ENCODE peak calls at places on chromosomes 16 and 17, in nine cellular contexts. One of them, this sample, is unnamed.

GRCh38 chr17:57939797-57940196 is 15.4 kb downstream of the CUEDC1 start:
- DNase-seq in psoas muscle: no peak
- DNase-seq in effector memory CD4-positive, alpha-beta T cell: no peak
- DNase-seq in heart left ventricle: no peak
- DNase-seq in fibroblast of lung: no peak
- DNase-seq in IMR-90: no peak
- DNase-seq in SK-N-SH: no peak
- DNase-seq in thoracic aorta: no peak
- DNase-seq in tibial artery: no peak
- DNase-seq in this sample: peak; percentile 77

GRCh38 chr17:29563816-29564215 is 3.0 kb downstream of the ABHD15 start:
- DNase-seq in IMR-90: no peak
- DNase-seq in psoas muscle: no peak
- DNase-seq in heart left ventricle: no peak
- DNase-seq in SK-N-SH: no peak
- DNase-seq in fibroblast of lung: no peak
- DNase-seq in thoracic aorta: no peak
- DNase-seq in tibial artery: no peak
- DNase-seq in effector memory CD4-positive, alpha-beta T cell: no peak
- DNase-seq in this sample: no peak

GRCh38 chr17:60086822-60087591 is 8.3 kb upstream of the HEATR6 start:
- DNase-seq in SK-N-SH: no peak
- DNase-seq in psoas muscle: no peak
- DNase-seq in IMR-90: peak; percentile 72
- DNase-seq in effector memory CD4-positive, alpha-beta T cell: no peak
- DNase-seq in thoracic aorta: no peak
- DNase-seq in tibial artery: no peak
- DNase-seq in heart left ventricle: no peak
- DNase-seq in fibroblast of lung: peak; percentile 62
- DNase-seq in this sample: peak; percentile 78

GRCh38 chr16:23410176-23410575 is 42.8 kb downstream of the COG7 start:
- DNase-seq in tibial artery: no peak
- DNase-seq in IMR-90: peak; percentile 23
- DNase-seq in SK-N-SH: no peak
- DNase-seq in fibroblast of lung: peak; percentile 57
- DNase-seq in effector memory CD4-positive, alpha-beta T cell: no peak
- DNase-seq in heart left ventricle: no peak
- DNase-seq in psoas muscle: no peak
- DNase-seq in thoracic aorta: no peak
- DNase-seq in this sample: no peak

GRCh38 chr17:2965621-2966275 is 97.7 kb downstream of the OR1D5 start:
- DNase-seq in SK-N-SH: peak; percentile 72
- DNase-seq in heart left ventricle: no peak
- DNase-seq in fibroblast of lung: peak; percentile 70
- DNase-seq in IMR-90: peak; percentile 74
- DNase-seq in thoracic aorta: no peak
- DNase-seq in effector memory CD4-positive, alpha-beta T cell: no peak
- DNase-seq in tibial artery: no peak
- DNase-seq in psoas muscle: no peak
- DNase-seq in this sample: peak; percentile 59

GRCh38 chr17:21705021-21705601 is 12.8 kb downstream of the KCNJ18 start:
- DNase-seq in fibroblast of lung: no peak
- DNase-seq in effector memory CD4-positive, alpha-beta T cell: no peak
- DNase-seq in tibial artery: no peak
- DNase-seq in heart left ventricle: no peak
- DNase-seq in SK-N-SH: no peak
- DNase-seq in IMR-90: no peak
- DNase-seq in psoas muscle: no peak
- DNase-seq in thoracic aorta: no peak
- DNase-seq in this sample: no peak

GRCh38 chr16:31421587-31421986 is 6.6 kb downstream of the COX6A2 start:
- DNase-seq in psoas muscle: no peak
- DNase-seq in thoracic aorta: no peak
- DNase-seq in heart left ventricle: no peak
- DNase-seq in fibroblast of lung: no peak
- DNase-seq in SK-N-SH: no peak
- DNase-seq in tibial artery: no peak
- DNase-seq in IMR-90: no peak
- DNase-seq in effector memory CD4-positive, alpha-beta T cell: no peak
- DNase-seq in this sample: no peak

GRCh38 chr16:47866431-47866830 is 289.4 kb downstream of the ABCC12 start:
- DNase-seq in thoracic aorta: no peak
- DNase-seq in IMR-90: no peak
- DNase-seq in psoas muscle: no peak
- DNase-seq in tibial artery: no peak
- DNase-seq in SK-N-SH: no peak
- DNase-seq in heart left ventricle: no peak
- DNase-seq in effector memory CD4-positive, alpha-beta T cell: no peak
- DNase-seq in fibroblast of lung: peak; percentile 37
- DNase-seq in this sample: no peak

GRCh38 chr17:4766199-4766598 is 5.5 kb upstream of the TM4SF5 start:
- DNase-seq in SK-N-SH: no peak
- DNase-seq in IMR-90: no peak
- DNase-seq in effector memory CD4-positive, alpha-beta T cell: no peak
- DNase-seq in tibial artery: no peak
- DNase-seq in thoracic aorta: no peak
- DNase-seq in fibroblast of lung: no peak
- DNase-seq in heart left ventricle: no peak
- DNase-seq in psoas muscle: no peak
- DNase-seq in this sample: peak; percentile 64

GRCh38 chr17:56912105-56912999 is 1.5 kb downstream of the TRIM25 start:
- DNase-seq in SK-N-SH: no peak
- DNase-seq in thoracic aorta: no peak
- DNase-seq in fibroblast of lung: no peak
- DNase-seq in psoas muscle: peak; percentile 75
- DNase-seq in IMR-90: no peak
- DNase-seq in heart left ventricle: no peak
- DNase-seq in tibial artery: peak; percentile 86
- DNase-seq in effector memory CD4-positive, alpha-beta T cell: no peak
- DNase-seq in this sample: no peak
- H3K4me3 ChIP-seq in SK-N-SH: peak overlapping the region; percentile 84
- H3K4me3 ChIP-seq in thoracic aorta: peak overlapping the region; percentile 88
- H3K4me3 ChIP-seq in fibroblast of lung: peak overlapping the region; percentile 89
- H3K4me3 ChIP-seq in psoas muscle: peak overlapping the region; percentile 81
- H3K4me3 ChIP-seq in IMR-90: peak overlapping the region; percentile 92
- H3K4me3 ChIP-seq in heart left ventricle: peak overlapping the region; percentile 81
- H3K4me3 ChIP-seq in tibial artery: peak overlapping the region; percentile 71
- H3K4me3 ChIP-seq in effector memory CD4-positive, alpha-beta T cell: peak overlapping the region; percentile 94
- H3K4me3 ChIP-seq in this sample: peak overlapping the region; percentile 96

GRCh38 chr16:87459833-87460232 is 33.0 kb downstream of the ZCCHC14 start:
- DNase-seq in fibroblast of lung: no peak
- DNase-seq in IMR-90: no peak
- DNase-seq in thoracic aorta: no peak
- DNase-seq in psoas muscle: no peak
- DNase-seq in effector memory CD4-positive, alpha-beta T cell: no peak
- DNase-seq in heart left ventricle: no peak
- DNase-seq in SK-N-SH: no peak
- DNase-seq in tibial artery: no peak
- DNase-seq in this sample: no peak

GRCh38 chr16:87459027-87459426 is 33.8 kb downstream of the ZCCHC14 start:
- DNase-seq in SK-N-SH: no peak
- DNase-seq in IMR-90: no peak
- DNase-seq in tibial artery: no peak
- DNase-seq in thoracic aorta: no peak
- DNase-seq in heart left ventricle: no peak
- DNase-seq in fibroblast of lung: no peak
- DNase-seq in effector memory CD4-positive, alpha-beta T cell: no peak
- DNase-seq in psoas muscle: no peak
- DNase-seq in this sample: no peak

GRCh38 chr16:87457724-87458423 is 35.0 kb downstream of the ZCCHC14 start:
- DNase-seq in SK-N-SH: peak; percentile 58
- DNase-seq in heart left ventricle: no peak
- DNase-seq in tibial artery: no peak
- DNase-seq in effector memory CD4-positive, alpha-beta T cell: peak; percentile 18
- DNase-seq in fibroblast of lung: peak; percentile 99
- DNase-seq in IMR-90: peak; percentile 99
- DNase-seq in thoracic aorta: no peak
- DNase-seq in psoas muscle: no peak
- DNase-seq in this sample: no peak

GRCh38 chr16:87458424-87458915 is 34.4 kb downstream of the ZCCHC14 start:
- DNase-seq in tibial artery: no peak
- DNase-seq in psoas muscle: no peak
- DNase-seq in heart left ventricle: no peak
- DNase-seq in thoracic aorta: no peak
- DNase-seq in SK-N-SH: peak; percentile 78
- DNase-seq in IMR-90: no peak
- DNase-seq in fibroblast of lung: peak; percentile 13
- DNase-seq in effector memory CD4-positive, alpha-beta T cell: no peak
- DNase-seq in this sample: no peak

DNA sequence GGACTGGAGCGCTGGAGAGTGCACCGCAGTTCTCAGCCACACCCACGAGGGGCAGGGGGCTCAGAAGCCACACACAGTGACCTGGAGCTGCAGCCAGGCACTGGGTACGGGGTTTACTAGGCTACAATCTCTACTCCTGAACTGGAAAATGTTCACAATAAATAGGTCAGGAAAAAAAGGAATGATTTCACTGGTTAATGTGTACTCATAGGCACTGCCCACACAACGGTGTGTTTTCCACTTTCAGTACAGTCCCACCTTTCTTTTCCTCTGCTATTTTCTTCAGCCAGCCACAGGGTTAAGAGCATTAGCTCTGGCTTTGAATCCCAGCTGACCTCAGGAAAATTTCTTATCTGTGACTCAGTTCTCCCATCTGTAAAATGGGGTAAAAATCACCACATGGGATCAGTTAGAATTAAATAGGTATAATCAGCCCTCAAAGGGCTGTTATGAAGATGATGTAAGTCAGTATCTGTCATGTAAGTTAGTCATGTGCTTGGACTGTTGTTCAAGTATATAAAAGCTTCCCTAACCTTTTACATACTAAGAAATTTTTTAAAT is 35.7 kb downstream of the ZCCHC14 start:
- DNase-seq in SK-N-SH: peak; percentile 36
- DNase-seq in fibroblast of lung: peak; percentile 78
- DNase-seq in thoracic aorta: no peak
- DNase-seq in psoas muscle: no peak
- DNase-seq in IMR-90: peak; percentile 76
- DNase-seq in effector memory CD4-positive, alpha-beta T cell: no peak
- DNase-seq in heart left ventricle: no peak
- DNase-seq in tibial artery: no peak
- DNase-seq in this sample: no peak
- H3K27ac ChIP-seq in SK-N-SH: peak overlapping the region; percentile 96
- H3K27ac ChIP-seq in fibroblast of lung: peak overlapping the region; percentile 94
- H3K27ac ChIP-seq in thoracic aorta: no peak overlapping the region
- H3K27ac ChIP-seq in psoas muscle: no peak overlapping the region
- H3K27ac ChIP-seq in IMR-90: peak overlapping the region; percentile 57
- H3K27ac ChIP-seq in effector memory CD4-positive, alpha-beta T cell: no peak overlapping the region
- H3K27ac ChIP-seq in heart left ventricle: peak overlapping the region; percentile 8
- H3K27ac ChIP-seq in tibial artery: peak overlapping the region; percentile 30
- H3K27ac ChIP-seq in this sample: no peak overlapping the region

GRCh38 chr17:45395569-45396415 is 36.9 kb downstream of the ARHGAP27 start:
- DNase-seq in thoracic aorta: no peak
- DNase-seq in heart left ventricle: no peak
- DNase-seq in fibroblast of lung: no peak
- DNase-seq in IMR-90: no peak
- DNase-seq in SK-N-SH: no peak
- DNase-seq in psoas muscle: no peak
- DNase-seq in tibial artery: no peak
- DNase-seq in effector memory CD4-positive, alpha-beta T cell: no peak
- DNase-seq in this sample: no peak

GRCh38 chr17:45394913-45395568 is 37.6 kb downstream of the ARHGAP27 start:
- DNase-seq in SK-N-SH: peak; percentile 95
- DNase-seq in fibroblast of lung: peak; percentile 84
- DNase-seq in IMR-90: peak; percentile 90
- DNase-seq in effector memory CD4-positive, alpha-beta T cell: no peak
- DNase-seq in thoracic aorta: no peak
- DNase-seq in psoas muscle: peak; percentile 67
- DNase-seq in heart left ventricle: peak; percentile 74
- DNase-seq in tibial artery: no peak
- DNase-seq in this sample: peak; percentile 74

GRCh38 chr17:45397796-45398195 is 34.9 kb downstream of the ARHGAP27 start:
- DNase-seq in effector memory CD4-positive, alpha-beta T cell: no peak
- DNase-seq in tibial artery: no peak
- DNase-seq in fibroblast of lung: no peak
- DNase-seq in IMR-90: no peak
- DNase-seq in thoracic aorta: no peak
- DNase-seq in psoas muscle: no peak
- DNase-seq in heart left ventricle: no peak
- DNase-seq in SK-N-SH: no peak
- DNase-seq in this sample: no peak

GRCh38 chr17:45396496-45397205 is 36.0 kb downstream of the ARHGAP27 start:
- DNase-seq in effector memory CD4-positive, alpha-beta T cell: no peak
- DNase-seq in psoas muscle: no peak
- DNase-seq in IMR-90: no peak
- DNase-seq in thoracic aorta: no peak
- DNase-seq in tibial artery: no peak
- DNase-seq in heart left ventricle: no peak
- DNase-seq in fibroblast of lung: no peak
- DNase-seq in SK-N-SH: no peak
- DNase-seq in this sample: no peak

GRCh38 chr17:45398800-45399199 is 33.9 kb downstream of the ARHGAP27 start:
- DNase-seq in IMR-90: no peak
- DNase-seq in SK-N-SH: no peak
- DNase-seq in tibial artery: no peak
- DNase-seq in effector memory CD4-positive, alpha-beta T cell: no peak
- DNase-seq in thoracic aorta: no peak
- DNase-seq in psoas muscle: no peak
- DNase-seq in fibroblast of lung: no peak
- DNase-seq in heart left ventricle: no peak
- DNase-seq in this sample: no peak
- H3K36me3 ChIP-seq in IMR-90: no peaks in the 10 kb centered on the region
- H3K36me3 ChIP-seq in SK-N-SH: no peaks in the 10 kb centered on the region
- H3K36me3 ChIP-seq in tibial artery: no peaks in the 10 kb centered on the region
- H3K36me3 ChIP-seq in effector memory CD4-positive, alpha-beta T cell: peaks cover 95% of the 10 kb centered on the region
- H3K36me3 ChIP-seq in thoracic aorta: no peaks in the 10 kb centered on the region
- H3K36me3 ChIP-seq in psoas muscle: no peaks in the 10 kb centered on the region
- H3K36me3 ChIP-seq in fibroblast of lung: no peaks in the 10 kb centered on the region
- H3K36me3 ChIP-seq in heart left ventricle: peaks cover 57% of the 10 kb centered on the region
- H3K36me3 ChIP-seq in this sample: peaks cover 100% of the 10 kb centered on the region

GRCh38 chr16:49653577-49653976 is 202.3 kb downstream of the ZNF423 start:
- DNase-seq in heart left ventricle: no peak
- DNase-seq in fibroblast of lung: no peak
- DNase-seq in SK-N-SH: no peak
- DNase-seq in thoracic aorta: no peak
- DNase-seq in IMR-90: no peak
- DNase-seq in psoas muscle: no peak
- DNase-seq in tibial artery: no peak
- DNase-seq in effector memory CD4-positive, alpha-beta T cell: no peak
- DNase-seq in this sample: no peak

GRCh38 chr16:49651226-49651625 is 204.7 kb downstream of the ZNF423 start:
- DNase-seq in thoracic aorta: no peak
- DNase-seq in IMR-90: no peak
- DNase-seq in tibial artery: no peak
- DNase-seq in psoas muscle: no peak
- DNase-seq in SK-N-SH: no peak
- DNase-seq in fibroblast of lung: no peak
- DNase-seq in effector memory CD4-positive, alpha-beta T cell: no peak
- DNase-seq in heart left ventricle: no peak
- DNase-seq in this sample: peak; percentile 21

GRCh38 chr16:49654425-49654824 is 201.5 kb downstream of the ZNF423 start:
- DNase-seq in tibial artery: no peak
- DNase-seq in fibroblast of lung: no peak
- DNase-seq in heart left ventricle: no peak
- DNase-seq in IMR-90: no peak
- DNase-seq in psoas muscle: no peak
- DNase-seq in effector memory CD4-positive, alpha-beta T cell: no peak
- DNase-seq in SK-N-SH: no peak
- DNase-seq in thoracic aorta: no peak
- DNase-seq in this sample: no peak

GRCh38 chr16:49651980-49652379 is 203.9 kb downstream of the ZNF423 start:
- DNase-seq in tibial artery: no peak
- DNase-seq in fibroblast of lung: no peak
- DNase-seq in heart left ventricle: no peak
- DNase-seq in thoracic aorta: no peak
- DNase-seq in psoas muscle: no peak
- DNase-seq in IMR-90: no peak
- DNase-seq in SK-N-SH: peak; percentile 59
- DNase-seq in effector memory CD4-positive, alpha-beta T cell: no peak
- DNase-seq in this sample: peak; percentile 22

GRCh38 chr16:49652441-49653175 is 203.3 kb downstream of the ZNF423 start:
- DNase-seq in SK-N-SH: no peak
- DNase-seq in IMR-90: no peak
- DNase-seq in effector memory CD4-positive, alpha-beta T cell: no peak
- DNase-seq in heart left ventricle: peak; percentile 43
- DNase-seq in thoracic aorta: no peak
- DNase-seq in psoas muscle: peak; percentile 69
- DNase-seq in fibroblast of lung: peak; percentile 87
- DNase-seq in tibial artery: peak; percentile 70
- DNase-seq in this sample: peak; percentile 39
- H3K4me3 ChIP-seq in SK-N-SH: peak overlapping the region; percentile 51
- H3K4me3 ChIP-seq in IMR-90: no peak overlapping the region
- H3K4me3 ChIP-seq in effector memory CD4-positive, alpha-beta T cell: no peak overlapping the region
- H3K4me3 ChIP-seq in heart left ventricle: no peak overlapping the region
- H3K4me3 ChIP-seq in thoracic aorta: peak overlapping the region; percentile 43
- H3K4me3 ChIP-seq in psoas muscle: no peak overlapping the region
- H3K4me3 ChIP-seq in fibroblast of lung: no peak overlapping the region
- H3K4me3 ChIP-seq in tibial artery: no peak overlapping the region
- H3K4me3 ChIP-seq in this sample: no peak overlapping the region

This sample was measured in lower lobe of right lung.